ENCODE peak calls at places on chromosomes 11 and 22, in nine cellular contexts. S is aorta; X is gastrocnemius medialis; G is CD8-positive, alpha-beta T cell; W is cardiac muscle cell; M is transverse colon; E is tibial nerve; J is breast epithelium; U is Caco-2. Y is an unnamed sample. For H3K4me1, the result is how much of the 10 kb centered on the place peaks cover.

GRCh38 chr11:130407978-130408377 is 20.4 kb downstream of the ADAMTS8 start:
- DNase-seq in E (no peak), M (peak), S (no peak), G (no peak), U (no peak), W (peak), J (no peak), X (no peak), Y (peak)

GRCh38 chr11:27694992-27695391 is 5.3 kb downstream of the BDNF start:
- DNase-seq in M (no peak), G (no peak), W (peak), J (no peak), S (no peak), U (no peak), E (no peak), X (no peak), Y (no peak)

GRCh38 chr11:21909145-21909544 is 283.7 kb upstream of the ANO5 start:
- DNase-seq in S (no peak), J (no peak), W (no peak), X (no peak), E (no peak), G (no peak), M (no peak), U (no peak), Y (no peak)

GRCh38 chr11:85752890-85753581 is 57.9 kb downstream of the SYTL2 start:
- DNase-seq in J (no peak), G (peak), E (peak), S (no peak), U (no peak), M (peak), X (no peak), W (no peak), Y (no peak)

GRCh38 chr11:70289582-70289981 is 19.1 kb downstream of the PPFIA1 start:
- DNase-seq in W (no peak), U (no peak), E (no peak), S (no peak), G (no peak), J (no peak), M (no peak), X (no peak), Y (no peak)

GRCh38 chr11:15233386-15233785 is 118.7 kb downstream of the INSC start:
- DNase-seq in U (no peak), S (no peak), W (no peak), X (no peak), M (no peak), E (no peak), G (no peak), J (no peak), Y (no peak)

GRCh38 chr11:47551086-47551485 is 1.8 kb downstream of the CELF1 start:
- DNase-seq in G (no peak), E (no peak), X (no peak), S (no peak), W (peak), M (no peak), U (peak), J (no peak), Y (no peak)

GRCh38 chr11:102390667-102391449 is 43.8 kb downstream of the BIRC2 start:
- DNase-seq in J (peak), G (peak), S (peak), U (peak), M (peak), E (peak), X (peak), W (peak), Y (peak)

GRCh38 chr11:131749100-131749499 is 378.7 kb downstream of the NTM start:
- DNase-seq in X (no peak), M (no peak), J (no peak), W (peak), S (no peak), G (no peak), U (no peak), E (no peak), Y (no peak)

GRCh38 chr22:45578524-45579147 is 76.0 kb downstream of the FBLN1 start:
- DNase-seq in M (no peak), W (no peak), J (no peak), X (no peak), U (no peak), E (no peak), S (no peak), G (no peak), Y (no peak)

GRCh38 chr11:9002920-9003572 is 755 bp downstream of the NRIP3 start:
- DNase-seq in X (no peak), W (no peak), E (no peak), G (no peak), S (no peak), J (no peak), M (no peak), U (no peak), Y (no peak)

GRCh38 chr11:17596310-17596669 is 49.2 kb downstream of the OTOG start:
- DNase-seq in U (no peak), G (no peak), X (no peak), W (no peak), M (no peak), S (peak), J (no peak), E (no peak), Y (no peak)

GRCh38 chr11:123707606-123708205 is 33.8 kb downstream of the ZNF202 start:
- DNase-seq in X (peak), M (peak), U (peak), S (no peak), G (peak), J (no peak), W (peak), E (peak), Y (peak)

GRCh38 chr11:47104337-47104950 is 72.2 kb downstream of the ARFGAP2 start:
- DNase-seq in E (no peak), W (peak), J (no peak), S (no peak), G (no peak), X (no peak), U (peak), M (no peak), Y (no peak)

GRCh38 chr11:21485426-21485825 is 707.5 kb upstream of the ANO5 start:
- DNase-seq in J (no peak), M (no peak), U (no peak), X (no peak), G (no peak), S (no peak), W (no peak), E (no peak), Y (no peak)

GRCh38 chr22:30206964-30207363 is 39.6 kb downstream of the LIF start:
- DNase-seq in W (peak), G (no peak), X (no peak), E (peak), J (peak), S (no peak), M (no peak), U (peak), Y (no peak)

GRCh38 chr11:1283906-1284305 is 25.5 kb downstream of the TOLLIP start:
- DNase-seq in W (no peak), J (no peak), X (no peak), E (no peak), S (no peak), G (no peak), U (no peak), M (no peak), Y (no peak)

GRCh38 chr22:41551882-41552582 is 7.8 kb upstream of the POLR3H start:
- DNase-seq in W (no peak), E (no peak), G (no peak), S (no peak), U (no peak), J (no peak), X (no peak), M (no peak), Y (no peak)

GRCh38 chr11:3903207-3903896 is 47.9 kb downstream of the STIM1 start:
- DNase-seq in M (no peak), W (peak), X (no peak), J (no peak), S (no peak), U (no peak), E (peak), G (no peak), Y (no peak)

GRCh38 chr11:3901249-3902025 is 46.0 kb downstream of the STIM1 start:
- DNase-seq in E (no peak), J (no peak), S (no peak), X (no peak), G (no peak), M (no peak), U (no peak), W (no peak), Y (no peak)

GRCh38 chr11:3904228-3904627 is 48.8 kb downstream of the STIM1 start:
- DNase-seq in E (no peak), W (no peak), M (peak), J (no peak), S (no peak), U (no peak), X (peak), G (no peak), Y (no peak)

GRCh38 chr11:3905080-3905953 is 49.9 kb downstream of the STIM1 start:
- DNase-seq in G (peak), M (peak), E (peak), U (peak), S (no peak), W (peak), J (no peak), X (peak), Y (no peak)

GRCh38 chr11:3902441-3902840 is 47.0 kb downstream of the STIM1 start:
- DNase-seq in J (no peak), M (no peak), U (no peak), G (no peak), S (no peak), X (no peak), E (no peak), W (no peak), Y (no peak)
- H3K4me1 ChIP-seq in J (under half), M (half or more), U (under half), G (half or more), S (under half), X (half or more), E (under half), W (under half), Y (under half)

DNA sequence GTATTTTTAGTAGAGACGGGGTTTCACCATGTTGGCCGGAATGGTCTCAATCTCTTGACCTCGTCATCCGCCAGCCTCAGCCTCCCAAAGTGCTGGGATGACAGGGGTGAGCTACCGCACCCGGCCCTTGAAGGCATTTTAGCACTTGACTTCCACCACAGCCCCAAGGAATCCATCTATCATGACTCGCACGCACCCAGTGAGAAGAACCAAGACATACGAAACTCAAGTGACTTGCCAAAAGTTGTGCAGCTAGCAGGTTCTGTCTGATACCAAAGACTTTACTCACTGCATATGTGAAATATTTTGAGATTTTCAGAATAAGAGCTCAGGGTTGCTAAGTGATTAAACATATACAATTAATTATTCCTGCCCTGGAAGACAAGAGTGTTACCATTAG is 21.0 kb downstream of the FLI1 start:
- DNase-seq in U (no peak), J (no peak), M (no peak), S (no peak), G (no peak), E (no peak), X (no peak), W (peak), Y (no peak)
- H3K4me1 ChIP-seq in U (under half), J (under half), M (half or more), S (under half), G (half or more), E (under half), X (under half), W (under half), Y (half or more)

GRCh38 chr11:73335204-73335923 is 27.3 kb downstream of the ARHGEF17 start:
- DNase-seq in J (peak), M (peak), U (peak), X (peak), G (peak), W (peak), S (peak), E (peak), Y (peak)
- H3K4me1 ChIP-seq in J (under half), M (half or more), U (half or more), X (under half), G (under half), W (under half), S (under half), E (under half), Y (under half)

DNA sequence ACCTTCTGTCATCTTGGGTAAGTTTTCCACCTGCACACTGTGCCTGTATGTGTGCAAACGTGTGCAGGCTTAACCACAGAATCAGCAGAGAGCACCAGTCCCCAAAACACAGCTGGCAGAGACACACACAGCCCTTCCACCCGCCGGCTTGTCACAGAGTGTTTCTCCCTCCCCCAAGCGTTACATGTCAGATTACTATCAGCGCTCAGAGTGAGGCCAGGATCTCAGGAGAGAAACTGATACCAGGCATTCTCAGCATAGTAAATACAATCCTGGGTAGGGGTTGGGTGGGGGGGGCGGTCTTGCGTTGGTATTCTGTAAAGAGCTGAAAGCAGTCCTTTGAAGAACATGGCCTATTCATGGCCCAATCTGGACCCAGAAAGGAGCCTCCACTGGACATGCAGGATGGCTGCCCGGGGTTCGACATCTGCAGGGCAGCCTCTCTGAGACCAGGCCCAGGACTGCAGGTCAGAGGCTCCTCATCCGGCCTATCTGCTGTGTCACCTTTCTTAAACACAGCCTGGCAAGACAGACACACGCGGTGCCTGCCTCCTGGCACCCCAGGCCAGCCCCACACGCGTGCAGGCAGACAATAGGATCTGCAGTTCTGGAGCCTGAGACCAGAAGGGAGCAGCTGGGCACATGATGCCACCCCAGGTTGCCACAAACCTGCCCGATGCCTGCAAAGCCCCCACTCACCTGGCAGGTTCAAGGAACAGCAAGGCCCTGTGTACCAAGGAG is 1.7 kb downstream of the OSBPL5 start:
- DNase-seq in E (no peak), G (no peak), U (no peak), W (no peak), J (no peak), M (peak), S (peak), X (no peak), Y (peak)
- H3K4me1 ChIP-seq in E (under half), G (under half), U (under half), W (under half), J (under half), M (half or more), S (under half), X (half or more), Y (half or more)

GRCh38 chr11:45739866-45740265 is 65.1 kb upstream of the SLC35C1 start:
- DNase-seq in X (no peak), J (no peak), S (no peak), U (no peak), W (peak), M (no peak), E (no peak), G (no peak), Y (no peak)

GRCh38 chr11:45743556-45744468 is 61.1 kb upstream of the SLC35C1 start:
- DNase-seq in S (no peak), X (no peak), U (no peak), J (no peak), G (no peak), E (no peak), W (no peak), M (no peak), Y (no peak)

GRCh38 chr11:45745065-45745811 is 59.7 kb upstream of the SLC35C1 start:
- DNase-seq in U (no peak), S (peak), M (no peak), W (peak), G (no peak), X (no peak), E (peak), J (no peak), Y (peak)

GRCh38 chr11:45741032-45741431 is 63.9 kb upstream of the SLC35C1 start:
- DNase-seq in S (no peak), X (peak), W (no peak), J (no peak), E (no peak), M (no peak), U (no peak), G (no peak), Y (no peak)

DNA sequence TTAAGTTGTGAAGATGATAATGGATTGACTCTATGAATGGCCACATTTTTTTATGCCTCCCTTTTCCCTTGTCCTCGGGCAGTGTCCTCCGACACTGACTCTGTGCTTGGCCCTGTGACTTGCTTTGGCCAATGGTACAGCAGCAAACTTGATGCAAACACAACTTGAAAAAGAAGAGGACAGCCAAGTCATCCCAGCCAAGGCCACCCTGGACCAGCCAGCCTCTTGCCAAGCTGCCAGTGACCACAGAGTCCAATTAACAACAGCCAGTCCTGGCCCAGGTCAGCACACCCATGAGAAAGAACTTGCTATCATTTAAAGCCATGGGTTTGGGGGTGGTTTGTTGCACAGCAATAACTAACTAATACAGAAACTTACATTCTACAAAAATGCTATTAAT is 63.4 kb upstream of the SLC35C1 start:
- DNase-seq in G (no peak), U (no peak), M (no peak), W (no peak), J (no peak), X (peak), S (no peak), E (no peak), Y (no peak)
- H3K4me1 ChIP-seq in G (under half), U (under half), M (under half), W (under half), J (under half), X (under half), S (under half), E (under half), Y (under half)

DNA sequence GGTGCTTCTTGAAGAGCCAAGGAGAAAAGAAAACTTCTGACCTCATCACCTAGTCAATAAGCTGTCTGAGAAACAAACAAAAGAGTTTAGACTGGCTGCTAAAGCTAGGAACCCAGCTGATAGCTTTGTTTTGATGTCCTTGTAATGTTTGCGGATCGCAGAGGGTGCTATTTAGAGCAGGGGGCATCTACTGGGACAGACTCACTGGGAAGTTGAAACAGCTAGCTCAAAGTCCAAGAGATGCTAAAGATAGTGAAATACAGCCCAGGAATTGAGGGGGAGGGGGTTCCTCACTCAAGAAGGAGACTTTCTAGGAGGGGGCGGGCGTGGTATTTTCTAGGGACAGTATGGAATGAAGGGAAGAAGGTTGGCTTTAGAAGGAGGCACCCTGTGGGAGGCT is 18.9 kb downstream of the ZBTB16 start:
- DNase-seq in G (no peak), M (no peak), U (peak), W (no peak), S (no peak), X (no peak), E (no peak), J (no peak), Y (no peak)
- H3K4me1 ChIP-seq in G (under half), M (half or more), U (half or more), W (under half), S (under half), X (half or more), E (under half), J (under half), Y (half or more)

DNA sequence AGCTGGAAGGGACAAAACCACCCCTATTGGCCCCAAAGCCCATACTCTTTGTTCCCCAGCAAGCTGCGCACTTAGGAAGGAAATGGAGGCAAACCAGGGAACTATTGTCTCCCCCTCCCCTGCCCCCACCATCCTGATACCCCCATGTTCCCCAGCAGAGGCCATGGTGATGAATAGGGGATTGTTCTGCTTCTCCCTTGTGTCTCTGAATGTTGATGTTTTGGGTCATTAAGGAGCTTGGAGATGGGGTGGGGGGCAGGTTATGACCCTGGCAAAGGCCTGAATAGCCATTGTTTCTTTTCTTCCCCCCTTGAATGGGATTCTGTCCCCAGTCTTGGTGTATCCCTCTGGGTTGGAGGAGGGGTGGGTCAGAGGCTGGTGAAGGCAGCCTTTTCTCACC is 8.2 kb downstream of the DTX4 start:
- DNase-seq in U (no peak), E (no peak), W (no peak), X (no peak), S (no peak), M (no peak), G (no peak), J (no peak), Y (no peak)
- H3K4me1 ChIP-seq in U (under half), E (under half), W (under half), X (under half), S (under half), M (under half), G (under half), J (under half), Y (under half)

DNA sequence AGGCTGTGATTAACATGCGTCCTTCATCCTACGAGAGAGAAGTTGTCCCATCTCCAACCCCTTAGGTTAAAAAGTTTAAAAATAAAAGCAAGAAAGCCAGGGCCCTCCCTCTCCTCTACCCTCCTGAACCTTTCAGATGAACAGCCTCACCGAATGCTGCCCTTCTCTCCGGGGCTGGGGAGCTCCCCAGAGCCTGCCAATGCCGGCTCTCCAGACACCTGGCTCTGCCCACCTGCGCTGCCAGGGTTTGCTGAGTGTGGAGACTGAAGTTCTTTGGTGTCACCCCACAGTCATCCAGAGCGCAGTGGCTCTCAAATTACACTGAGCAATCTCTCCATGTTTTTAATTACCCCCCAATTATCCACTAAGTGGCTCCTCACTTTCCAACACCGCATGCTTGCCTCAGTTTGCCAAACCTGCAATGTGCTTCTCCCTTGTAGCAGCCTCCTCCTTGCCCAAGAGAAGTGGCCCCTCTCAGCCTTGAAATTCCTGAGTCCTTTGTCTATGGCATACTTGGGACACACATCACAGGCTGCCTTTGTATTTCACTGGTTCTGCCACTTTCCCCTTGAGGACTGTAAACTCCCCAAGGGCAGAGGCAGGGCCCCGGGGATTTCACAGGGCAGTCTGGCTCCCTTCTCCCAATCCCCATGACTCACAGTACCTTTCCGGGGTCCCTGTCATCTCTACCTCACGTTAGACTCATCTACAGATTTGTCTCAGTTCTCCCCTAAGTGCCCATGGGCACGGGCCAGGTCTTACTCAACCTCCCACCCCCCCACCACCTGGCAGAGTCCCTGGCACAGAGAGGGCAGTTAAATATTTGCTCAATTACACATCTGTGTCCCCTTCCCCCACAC is 2.0 kb downstream of the MYH9 start:
- DNase-seq in E (no peak), W (no peak), X (no peak), G (no peak), J (peak), U (peak), S (peak), M (peak), Y (no peak)
- H3K4me1 ChIP-seq in E (under half), W (under half), X (half or more), G (under half), J (under half), U (under half), S (under half), M (half or more), Y (half or more)